ENCODE peak calls at places on chromosomes 4 and X, in five cellular contexts. F, Z, I, V and Y are unnamed samples.

GRCh38 chr4:98603683-98604573 is 54.5 kb downstream of the TSPAN5 start:
- DNase-seq in F (no peak), Z (no peak), I (no peak), V (no peak), Y (peak; percentile 71)

GRCh38 chr4:186203391-186203802 is 12.0 kb downstream of the CYP4V2 start:
- DNase-seq in F (no peak), Z (peak; percentile 46), I (no peak), V (no peak), Y (peak; percentile 12)

GRCh38 chr4:3213101-3213416 is 35.9 kb upstream of the MSANTD1 start:
- DNase-seq in F (no peak), Z (no peak), I (no peak), V (peak; percentile 15), Y (no peak)

GRCh38 chrX:24396930-24397277 is 36.5 kb downstream of the SUPT20HL1 start:
- DNase-seq in F (no peak), Z (no peak), I (no peak), V (no peak), Y (no peak)

GRCh38 chr4:57182132-57182874 is 72.1 kb upstream of the IGFBP7 start:
- DNase-seq in F (no peak), Z (no peak), I (no peak), V (no peak), Y (no peak)

GRCh38 chr4:126799971-126800722 is 832.6 kb upstream of the INTU start:
- DNase-seq in F (no peak), Z (no peak), I (no peak), V (no peak), Y (peak; percentile 70)

GRCh38 chrX:25198891-25199290 is 183.1 kb upstream of the ARX start:
- DNase-seq in F (no peak), Z (no peak), I (no peak), V (no peak), Y (no peak)

GRCh38 chrX:53116101-53116500 is 22.2 kb downstream of the KANTR start:
- DNase-seq in F (no peak), Z (no peak), I (no peak), V (no peak), Y (peak; percentile 61)

GRCh38 chr4:140061194-140061593 is 92.8 kb downstream of the MAML3 start:
- DNase-seq in F (peak; percentile 73), Z (no peak), I (no peak), V (peak; percentile 29), Y (peak; percentile 79)

GRCh38 chrX:120468479-120468824 is 644 bp downstream of the LAMP2 start:
- DNase-seq in F (no peak), Z (peak; percentile 15), I (no peak), V (no peak), Y (no peak)
- TF ChIP-seq MAFK in F (no peak), Z (no peak), I (no peak), V (no peak), Y (no peak)

DNA sequence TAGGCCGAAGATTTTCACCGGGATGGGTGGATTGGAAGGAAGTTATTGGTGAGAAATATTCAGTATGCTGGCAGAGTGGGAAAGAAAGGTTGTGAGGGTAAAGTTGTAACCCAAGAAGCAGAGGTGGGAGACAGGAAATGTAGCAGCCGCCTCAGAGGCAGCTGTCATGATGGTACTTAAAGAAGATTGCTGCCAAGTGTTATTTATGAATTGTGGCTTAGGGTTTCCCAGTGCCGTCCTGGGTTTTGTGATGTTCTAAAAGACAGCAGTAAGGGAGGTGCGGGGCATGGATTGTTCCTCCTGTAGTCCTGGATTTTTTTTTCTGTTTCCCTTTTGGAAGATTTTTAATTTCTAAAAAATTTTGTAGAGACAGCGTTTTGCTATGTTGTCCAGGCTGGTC is 24.3 kb upstream of the PHKA1 start:
- DNase-seq in F (no peak), Z (no peak), I (no peak), V (no peak), Y (no peak)
- TF ChIP-seq MAFK in F (no peak), Z (no peak), I (no peak), V (no peak), Y (no peak)

GRCh38 chr4:88458091-88458740 is 1.3 kb downstream of the HERC5 start:
- DNase-seq in F (no peak), Z (no peak), I (no peak), V (no peak), Y (no peak)

GRCh38 chr4:88456757-88457306 is at the start of gene HERC5:
- DNase-seq in F (peak; percentile 93), Z (peak; percentile 17), I (peak; percentile 87), V (peak; percentile 74), Y (peak; percentile 81)

GRCh38 chr4:88452941-88453340 is 4.0 kb upstream of the HERC5 start:
- DNase-seq in F (no peak), Z (no peak), I (no peak), V (no peak), Y (no peak)

DNA sequence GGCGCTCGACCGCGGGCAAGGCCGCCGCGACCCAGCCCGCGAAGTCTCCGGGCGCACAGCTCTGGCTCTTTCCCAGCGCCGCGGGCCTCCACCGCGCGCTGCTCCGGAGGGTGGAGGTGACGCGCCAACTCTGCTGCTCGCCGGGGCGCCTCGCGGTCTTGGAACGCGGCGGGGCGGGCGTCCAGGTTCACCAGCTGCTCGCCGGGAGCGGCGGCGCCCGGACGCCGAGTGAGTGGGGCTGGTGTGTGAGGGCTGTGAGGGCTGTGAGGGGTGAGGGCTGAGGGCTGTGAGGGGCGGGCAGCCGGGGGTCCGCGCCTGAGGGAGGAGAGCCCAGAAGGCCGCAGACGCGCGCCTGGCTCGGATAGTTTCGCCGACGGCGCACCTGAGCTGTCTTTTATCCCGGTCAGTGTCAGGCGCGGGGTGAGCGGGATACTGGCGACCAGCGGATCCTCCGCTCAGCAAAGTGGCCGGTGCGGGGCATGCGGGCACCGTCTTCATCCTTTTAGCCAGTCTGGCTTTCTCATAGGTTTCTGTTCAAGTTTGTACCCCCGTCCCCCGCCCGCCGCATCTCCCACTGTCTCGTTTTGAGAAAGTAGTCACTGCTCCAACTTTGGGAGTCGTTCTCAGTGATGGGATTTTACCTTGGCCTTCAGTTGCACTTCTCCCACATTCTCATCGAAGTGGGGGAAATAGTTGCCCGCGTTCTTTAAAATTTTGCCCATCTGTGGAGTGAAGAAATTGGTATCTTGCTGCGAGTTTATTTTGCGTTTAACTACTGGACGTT is 580 bp downstream of the HERC5 start:
- DNase-seq in F (no peak), Z (no peak), I (no peak), V (no peak), Y (no peak)
- TF ChIP-seq MAFK in F (no peak), Z (no peak), I (no peak), V (no peak), Y (no peak)

GRCh38 chr4:103204114-103204513 is 6.0 kb upstream of the CENPE start:
- DNase-seq in F (peak; percentile 12), Z (no peak), I (no peak), V (peak; percentile 13), Y (no peak)
- TF ChIP-seq MAFK in F (no peak), Z (no peak), I (no peak), V (no peak), Y (no peak)

GRCh38 chr4:77201343-77201742 is 44.3 kb downstream of the CCNG2 start:
- DNase-seq in F (no peak), Z (no peak), I (no peak), V (no peak), Y (peak; percentile 43)

GRCh38 chr4:77203380-77204197 is 46.6 kb downstream of the CCNG2 start:
- DNase-seq in F (peak; percentile 74), Z (peak; percentile 61), I (peak; percentile 72), V (peak; percentile 63), Y (peak; percentile 82)

GRCh38 chr4:77199701-77200100 is 42.7 kb downstream of the CCNG2 start:
- DNase-seq in F (no peak), Z (no peak), I (no peak), V (no peak), Y (no peak)

GRCh38 chr4:77202491-77202890 is 45.5 kb downstream of the CCNG2 start:
- DNase-seq in F (no peak), Z (no peak), I (no peak), V (no peak), Y (no peak)

GRCh38 chr4:77201857-77202256 is 44.9 kb downstream of the CCNG2 start:
- DNase-seq in F (no peak), Z (no peak), I (no peak), V (no peak), Y (no peak)
- TF ChIP-seq MAFK in F (no peak), Z (no peak), I (no peak), V (no peak), Y (no peak)

GRCh38 chr4:162061214-162061613 is 102.6 kb downstream of the FSTL5 start:
- DNase-seq in F (peak; percentile 5), Z (no peak), I (peak; percentile 44), V (no peak), Y (no peak)

DNA sequence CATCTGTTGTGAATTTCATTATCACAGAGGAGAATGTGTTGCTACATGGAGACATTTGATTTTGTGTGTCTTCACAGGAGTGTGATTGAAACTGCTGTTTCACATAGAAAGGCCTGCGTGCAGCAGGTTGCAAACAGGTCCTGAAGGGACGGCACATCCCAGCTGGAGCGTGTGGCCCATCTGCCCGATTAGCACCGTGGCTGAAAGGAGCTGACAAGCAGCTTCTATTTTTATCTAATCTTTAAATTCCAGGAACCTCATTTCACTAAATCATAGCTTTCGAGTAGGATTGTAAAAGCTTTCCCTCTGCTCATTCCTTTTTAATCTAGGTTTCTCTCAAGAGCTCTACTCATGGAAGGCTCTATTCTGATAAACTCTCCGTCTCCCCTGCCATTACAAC is 106.9 kb downstream of the FSTL5 start:
- DNase-seq in F (no peak), Z (no peak), I (no peak), V (no peak), Y (no peak)
- TF ChIP-seq MAFK in F (no peak), Z (no peak), I (no peak), V (no peak), Y (no peak)